ENCODE peak calls at places on chromosomes 13 and 19, in ten cellular contexts. J is astrocyte of the cerebellum, T is uterus, V is Panc1, S is brain microvascular endothelial cell, N is breast epithelium, Y is cardiac fibroblast, C is choroid plexus epithelial cell, W is A549, G is HCT116. D is an unnamed sample.

GRCh38 chr19:15248648-15249559 is 16.7 kb upstream of the EPHX3 start:
- DNase-seq in J (peak; percentile 81), T (peak; percentile 86), V (peak; percentile 2), S (peak; percentile 86), N (no peak), Y (peak; percentile 94), C (peak; percentile 92), W (peak; percentile 65), G (no peak), D (peak; percentile 81)

GRCh38 chr19:41541990-41542584 is 33.9 kb upstream of the CEACAM21 start:
- DNase-seq in J (no peak), T (no peak), V (no peak), S (peak; percentile 24), N (no peak), Y (peak; percentile 54), C (peak; percentile 31), W (peak; percentile 73), G (peak; percentile 36), D (no peak)

GRCh38 chr13:25571237-25571636 is 199.5 kb downstream of the ATP8A2 start:
- DNase-seq in J (no peak), T (no peak), V (no peak), S (no peak), N (no peak), Y (no peak), C (peak; percentile 2), W (no peak), G (no peak), D (no peak)

GRCh38 chr13:35549481-35549880 is 73.0 kb upstream of the MAB21L1 start:
- DNase-seq in J (peak; percentile 31), T (no peak), V (no peak), S (peak; percentile 47), N (no peak), Y (peak; percentile 74), C (peak; percentile 51), W (peak; percentile 27), G (no peak), D (peak; percentile 25)

GRCh38 chr13:31048521-31048920 is 113.2 kb downstream of the HSPH1 start:
- DNase-seq in J (no peak), T (no peak), V (no peak), S (no peak), N (no peak), Y (peak; percentile 32), C (no peak), W (peak; percentile 24), G (no peak), D (no peak)

GRCh38 chr19:31470952-31471351 is 121.7 kb upstream of the TSHZ3 start:
- DNase-seq in J (no peak), T (no peak), V (no peak), S (no peak), N (no peak), Y (no peak), C (no peak), W (no peak), G (no peak), D (no peak)

GRCh38 chr13:88068975-88069374 is 397.8 kb downstream of the SLITRK5 start:
- DNase-seq in J (no peak), T (no peak), V (no peak), S (no peak), N (no peak), Y (no peak), C (no peak), W (peak; percentile 5), G (no peak), D (no peak)

GRCh38 chr13:60335531-60335930 is 61.5 kb upstream of the TDRD3 start:
- DNase-seq in J (no peak), T (no peak), V (no peak), S (no peak), N (no peak), Y (peak; percentile 31), C (peak; percentile 35), W (peak; percentile 5), G (no peak), D (no peak)

DNA sequence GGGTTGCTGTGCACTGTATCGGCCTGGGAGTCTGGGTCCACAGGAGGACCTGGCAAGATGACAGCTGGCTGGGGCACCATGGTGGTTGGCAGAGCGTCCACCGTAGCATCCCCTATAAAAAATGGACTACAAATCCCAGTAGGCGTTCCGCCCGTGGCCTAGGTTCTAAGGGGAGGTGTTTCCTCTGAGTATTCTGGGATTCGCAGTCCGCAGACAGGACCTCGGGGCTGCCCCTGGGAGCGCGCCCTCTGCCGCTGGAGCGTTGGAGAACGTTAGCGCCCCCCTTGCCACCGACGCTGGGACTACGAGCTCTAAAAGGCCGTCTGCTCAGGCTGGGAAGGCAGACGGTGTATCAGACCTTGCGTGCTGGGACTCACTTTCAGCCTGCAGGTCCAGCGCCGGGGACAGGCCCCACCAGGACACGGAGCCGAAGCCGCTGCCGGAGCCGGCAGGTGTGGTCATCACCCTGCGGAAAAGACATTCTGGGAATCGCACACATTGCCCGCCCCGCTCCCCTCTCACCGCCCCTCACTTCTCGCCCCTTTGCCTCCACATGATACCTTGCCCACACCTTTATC is 372 bp downstream of the DNAAF3 start:
- DNase-seq in J (peak; percentile 32), T (no peak), V (peak; percentile 61), S (peak; percentile 73), N (no peak), Y (peak; percentile 77), C (peak; percentile 84), W (peak; percentile 95), G (peak; percentile 86), D (no peak)
- TF ChIP-seq CTCF in J (peak; percentile 66), T (peak; percentile 28), V (peak; percentile 99), S (peak; percentile 80), N (no peak), Y (peak; percentile 67), C (peak; percentile 76), W (peak; percentile 97), G (peak; percentile 87), D (peak; percentile 74)

GRCh38 chr19:56841194-56841546 is 644 bp upstream of the PEG3 start:
- DNase-seq in J (no peak), T (no peak), V (no peak), S (no peak), N (no peak), Y (no peak), C (no peak), W (no peak), G (no peak), D (no peak)

GRCh38 chr19:56838930-56839664 is 1.4 kb downstream of the PEG3 start:
- DNase-seq in J (peak; percentile 72), T (peak; percentile 95), V (no peak), S (peak; percentile 77), N (peak; percentile 97), Y (peak; percentile 96), C (peak; percentile 75), W (peak; percentile 11), G (no peak), D (no peak)

GRCh38 chr19:56840452-56841193 is at the start of the genes PEG3 and ZIM2:
- DNase-seq in J (no peak), T (peak; percentile 87), V (no peak), S (no peak), N (peak; percentile 61), Y (peak; percentile 20), C (no peak), W (no peak), G (no peak), D (no peak)

GRCh38 chr19:56838680-56838929 is 1.9 kb downstream of the PEG3 start:
- DNase-seq in J (no peak), T (no peak), V (no peak), S (no peak), N (no peak), Y (no peak), C (no peak), W (no peak), G (no peak), D (no peak)

DNA sequence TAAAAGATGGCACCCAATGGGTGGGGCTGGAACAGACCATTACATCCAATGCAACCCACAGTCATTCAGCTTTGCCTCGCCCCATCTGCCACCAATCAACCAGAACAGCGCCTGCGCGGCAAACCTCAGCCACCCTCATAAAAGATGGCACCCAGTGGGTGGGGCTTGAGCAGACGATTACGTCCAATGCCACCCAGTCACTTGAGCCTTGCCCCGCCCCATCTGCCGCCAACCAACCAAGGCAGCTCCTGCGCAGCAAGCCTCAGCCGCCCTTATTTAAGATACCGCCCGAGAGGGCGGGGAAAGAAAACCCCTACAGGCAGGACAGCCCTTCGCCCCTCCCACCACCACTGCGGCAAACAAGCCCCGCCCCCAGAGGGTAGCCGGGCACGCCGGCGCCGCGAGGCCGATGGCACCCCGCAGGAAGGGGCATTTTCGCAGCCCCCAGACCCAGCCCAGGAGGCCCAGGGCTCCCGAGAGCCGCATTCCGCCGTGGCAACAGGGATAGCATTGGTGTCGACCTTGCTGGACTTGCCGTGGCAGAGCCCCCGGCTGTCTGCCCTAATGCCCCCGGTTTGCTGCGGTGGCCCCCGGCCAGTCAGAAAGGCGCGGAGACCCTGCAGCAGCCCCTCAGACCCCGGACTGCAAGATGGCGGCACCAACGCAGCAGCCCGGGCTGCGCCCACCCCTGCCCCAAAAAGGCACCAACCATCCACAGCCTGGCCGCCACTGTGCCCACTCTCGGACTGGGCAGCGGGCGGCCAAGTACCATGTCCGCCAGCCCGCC is 668 bp downstream of the PEG3 start:
- DNase-seq in J (peak; percentile 65), T (peak; percentile 93), V (no peak), S (peak; percentile 72), N (peak; percentile 94), Y (peak; percentile 94), C (peak; percentile 67), W (no peak), G (no peak), D (no peak)
- H3K4me3 ChIP-seq in J (peak overlapping the region; percentile 22), T (peak overlapping the region; percentile 64), V (no peak overlapping the region), S (no peak overlapping the region), N (peak overlapping the region; percentile 49), Y (no peak overlapping the region), C (no peak overlapping the region), W (no peak overlapping the region), G (no peak overlapping the region), D (no peak overlapping the region)

DNA sequence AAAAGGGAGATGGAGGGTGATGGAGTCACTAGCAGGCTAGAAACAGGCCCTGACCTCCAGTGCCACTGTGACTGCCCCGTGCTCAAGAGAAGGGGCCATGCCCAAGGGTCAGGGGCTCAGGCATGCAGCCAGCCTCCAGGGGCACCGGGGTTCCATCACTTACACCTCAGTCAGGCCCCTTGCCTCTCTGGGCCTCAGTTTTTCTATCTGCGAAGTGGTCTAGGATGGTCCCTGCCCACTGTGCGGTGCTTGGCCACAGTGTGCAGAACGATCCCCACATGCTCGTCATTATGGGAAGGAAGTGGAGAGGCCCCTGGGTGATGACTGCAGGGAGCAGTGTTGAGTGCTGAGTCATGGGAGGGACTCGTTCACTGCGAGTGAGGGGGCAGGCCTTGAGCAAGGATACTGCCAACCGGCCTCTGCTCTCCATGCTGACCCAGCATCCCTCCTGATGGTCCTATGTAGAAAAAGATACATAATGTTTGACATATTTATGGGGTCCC is 23.1 kb downstream of the TMED1 start:
- DNase-seq in J (peak; percentile 49), T (peak; percentile 66), V (no peak), S (peak; percentile 93), N (no peak), Y (peak; percentile 95), C (peak; percentile 96), W (peak; percentile 71), G (no peak), D (peak; percentile 86)
- TF ChIP-seq CTCF in J (no peak), T (no peak), V (no peak), S (peak; percentile 27), N (no peak), Y (no peak), C (peak; percentile 29), W (no peak), G (no peak), D (no peak)

DNA sequence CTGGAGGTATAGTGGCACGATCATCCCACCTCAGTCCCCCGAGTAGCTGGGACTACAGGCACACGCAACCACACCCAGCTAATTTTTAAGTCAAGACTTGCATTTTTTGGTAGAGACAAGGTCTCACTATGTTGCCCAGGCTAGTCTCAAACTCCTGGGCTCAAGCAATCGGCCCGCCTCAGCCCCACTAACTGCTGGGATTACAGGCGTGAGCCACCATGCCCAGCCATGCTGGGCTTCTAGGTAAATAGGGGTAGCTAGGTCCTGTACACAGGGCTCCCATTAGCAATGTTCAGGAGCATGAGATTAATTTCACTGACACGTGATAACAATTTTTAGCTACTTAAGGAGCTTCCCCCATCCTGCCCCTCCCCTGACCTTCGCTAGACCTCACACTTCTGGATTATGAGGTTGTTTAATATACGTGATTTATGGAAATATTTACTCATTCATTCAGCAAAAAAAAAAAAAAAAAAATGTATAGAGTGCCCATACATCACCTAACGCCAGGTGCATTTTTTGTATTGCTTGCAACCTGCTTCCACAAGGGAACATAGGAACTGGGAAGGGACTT is 19.2 kb downstream of the TMEM272 start:
- DNase-seq in J (no peak), T (no peak), V (no peak), S (no peak), N (no peak), Y (no peak), C (no peak), W (no peak), G (no peak), D (no peak)
- H3K4me3 ChIP-seq in J (no peak overlapping the region), T (no peak overlapping the region), V (no peak overlapping the region), S (no peak overlapping the region), N (no peak overlapping the region), Y (no peak overlapping the region), C (no peak overlapping the region), W (no peak overlapping the region), G (no peak overlapping the region), D (no peak overlapping the region)